ENCODE peak calls at places on chromosomes 13 and 19, in nine cellular contexts. H is pancreas, E is GM23338, N is uterus, W is lower lobe of right lung, I is psoas muscle, U is caudate nucleus, Y is GM23248, J is brain microvascular endothelial cell. G is an unnamed sample.

GRCh38 chr19:54481326-54481930 is 8.3 kb upstream of the CDC42EP5 start:
- DNase-seq in H (no peak), E (peak), N (no peak), W (no peak), I (no peak), U (peak), Y (peak), J (no peak), G (no peak)

GRCh38 chr13:99956473-99957349 is 14.9 kb downstream of the ZIC5 start:
- DNase-seq in H (peak), E (peak), N (no peak), W (no peak), I (peak), U (no peak), Y (peak), J (no peak), G (no peak)

GRCh38 chr19:8396563-8397203 is 6.5 kb downstream of the RAB11B start:
- DNase-seq in H (peak), E (peak), N (peak), W (peak), I (peak), U (peak), Y (peak), J (peak), G (peak)

GRCh38 chr19:518292-519231 is 11.3 kb downstream of the TPGS1 start:
- DNase-seq in H (peak), E (peak), N (peak), W (no peak), I (peak), U (no peak), Y (no peak), J (no peak), G (no peak)

GRCh38 chr19:34173145-34173956 is 1.0 kb downstream of the LSM14A start:
- DNase-seq in H (no peak), E (peak), N (peak), W (peak), I (peak), U (peak), Y (peak), J (no peak), G (no peak)

GRCh38 chr13:36965767-36966166 is 33.4 kb downstream of the ALG5 start:
- DNase-seq in H (no peak), E (no peak), N (no peak), W (no peak), I (no peak), U (no peak), Y (peak), J (peak), G (no peak)

GRCh38 chr13:24180743-24181384 is 20.3 kb downstream of the SPATA13 start:
- DNase-seq in H (no peak), E (no peak), N (no peak), W (no peak), I (no peak), U (no peak), Y (peak), J (peak), G (no peak)

GRCh38 chr19:47673426-47673825 is 39.8 kb upstream of the EHD2 start:
- DNase-seq in H (peak), E (no peak), N (no peak), W (no peak), I (no peak), U (no peak), Y (no peak), J (no peak), G (no peak)

GRCh38 chr13:66312312-66313087 is 917.6 kb downstream of the PCDH9 start:
- DNase-seq in H (no peak), E (no peak), N (no peak), W (no peak), I (no peak), U (no peak), Y (no peak), J (peak), G (no peak)

GRCh38 chr19:45496349-45496953 is 396 bp downstream of the RTN2 start:
- DNase-seq in H (peak), E (peak), N (peak), W (no peak), I (peak), U (peak), Y (peak), J (no peak), G (peak)

GRCh38 chr13:42548731-42549554 is 25.0 kb upstream of the TNFSF11 start:
- DNase-seq in H (no peak), E (no peak), N (no peak), W (no peak), I (no peak), U (peak), Y (no peak), J (peak), G (no peak)

GRCh38 chr13:80121038-80121437 is 219.9 kb downstream of the SPRY2 start:
- DNase-seq in H (no peak), E (no peak), N (no peak), W (no peak), I (no peak), U (no peak), Y (peak), J (no peak), G (no peak)

GRCh38 chr13:39877134-39877533 is 221.7 kb downstream of the COG6 start:
- DNase-seq in H (no peak), E (no peak), N (no peak), W (no peak), I (no peak), U (no peak), Y (no peak), J (no peak), G (no peak)

GRCh38 chr13:72960541-72960940 is 98.3 kb upstream of the KLF5 start:
- DNase-seq in H (no peak), E (peak), N (no peak), W (no peak), I (no peak), U (no peak), Y (no peak), J (no peak), G (no peak)

GRCh38 chr19:46350758-46351159 is 3.9 kb downstream of the PPP5C start:
- DNase-seq in H (no peak), E (no peak), N (no peak), W (no peak), I (no peak), U (no peak), Y (no peak), J (no peak), G (no peak)

GRCh38 chr13:40485611-40486517 is 180.6 kb downstream of the FOXO1 start:
- DNase-seq in H (no peak), E (no peak), N (no peak), W (no peak), I (no peak), U (no peak), Y (no peak), J (no peak), G (no peak)

GRCh38 chr19:39438270-39438934 is 2.7 kb upstream of the RPS16 start:
- DNase-seq in H (no peak), E (no peak), N (no peak), W (no peak), I (no peak), U (no peak), Y (peak), J (peak), G (no peak)

GRCh38 chr19:13748169-13748884 is 16.0 kb upstream of the MRI1 start:
- DNase-seq in H (no peak), E (peak), N (no peak), W (no peak), I (no peak), U (no peak), Y (peak), J (peak), G (no peak)

GRCh38 chr13:38657191-38657590 is 29.7 kb upstream of the FREM2 start:
- DNase-seq in H (no peak), E (no peak), N (no peak), W (no peak), I (no peak), U (no peak), Y (peak), J (peak), G (no peak)

GRCh38 chr19:56314018-56314583 is 538 bp downstream of the ZSCAN5A start:
- DNase-seq in H (peak), E (peak), N (no peak), W (no peak), I (no peak), U (no peak), Y (peak), J (peak), G (no peak)

GRCh38 chr19:2819540-2820111 is at the start of gene ZNF554:
- DNase-seq in H (peak), E (peak), N (peak), W (peak), I (peak), U (peak), Y (peak), J (peak), G (peak)

DNA sequence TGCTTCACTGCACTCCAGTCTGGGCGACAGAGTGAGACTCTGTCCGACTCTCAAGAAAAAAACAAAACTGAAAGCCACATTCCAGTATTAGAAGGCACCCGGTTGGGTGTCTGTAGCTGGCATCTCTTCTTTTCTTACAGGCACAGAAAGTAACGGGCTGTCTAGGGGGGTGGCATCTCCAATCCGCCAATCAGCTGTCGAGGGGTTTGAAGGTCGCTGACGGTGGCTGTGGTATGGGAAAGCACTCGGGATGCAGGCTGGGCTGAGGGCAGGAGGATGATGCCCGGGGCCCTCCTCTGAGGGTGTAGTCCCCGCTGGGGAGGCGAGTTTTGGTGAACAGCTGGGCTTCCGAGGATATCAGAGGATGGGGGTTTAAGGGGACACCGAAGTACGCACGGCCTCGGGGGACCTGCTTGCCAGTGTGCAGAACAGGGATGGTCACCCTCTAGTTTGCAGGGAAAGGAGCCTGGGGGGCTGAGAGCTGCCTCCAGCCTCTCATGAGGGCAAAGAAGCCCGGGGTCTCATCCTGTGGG is 27.0 kb upstream of the ZBTB7A start:
- DNase-seq in H (no peak), E (no peak), N (no peak), W (no peak), I (no peak), U (no peak), Y (no peak), J (no peak), G (no peak)
- H3K27ac ChIP-seq in H (no peak), E (no peak), N (no peak), W (no peak), I (no peak), U (no peak), Y (no peak), J (no peak), G (no peak)

GRCh38 chr13:76148926-76149325 is 512.8 kb downstream of the LMO7 start:
- DNase-seq in H (no peak), E (no peak), N (no peak), W (no peak), I (no peak), U (no peak), Y (peak), J (peak), G (no peak)
- H3K27ac ChIP-seq in H (no peak), E (no peak), N (no peak), W (no peak), I (no peak), U (no peak), Y (peak), J (no peak), G (no peak)

GRCh38 chr19:16892868-16893685 is 4.3 kb downstream of the F2RL3 start:
- DNase-seq in H (peak), E (no peak), N (no peak), W (no peak), I (no peak), U (no peak), Y (no peak), J (no peak), G (no peak)
- H3K27ac ChIP-seq in H (no peak), E (no peak), N (peak), W (peak), I (no peak), U (no peak), Y (no peak), J (no peak), G (no peak)

DNA sequence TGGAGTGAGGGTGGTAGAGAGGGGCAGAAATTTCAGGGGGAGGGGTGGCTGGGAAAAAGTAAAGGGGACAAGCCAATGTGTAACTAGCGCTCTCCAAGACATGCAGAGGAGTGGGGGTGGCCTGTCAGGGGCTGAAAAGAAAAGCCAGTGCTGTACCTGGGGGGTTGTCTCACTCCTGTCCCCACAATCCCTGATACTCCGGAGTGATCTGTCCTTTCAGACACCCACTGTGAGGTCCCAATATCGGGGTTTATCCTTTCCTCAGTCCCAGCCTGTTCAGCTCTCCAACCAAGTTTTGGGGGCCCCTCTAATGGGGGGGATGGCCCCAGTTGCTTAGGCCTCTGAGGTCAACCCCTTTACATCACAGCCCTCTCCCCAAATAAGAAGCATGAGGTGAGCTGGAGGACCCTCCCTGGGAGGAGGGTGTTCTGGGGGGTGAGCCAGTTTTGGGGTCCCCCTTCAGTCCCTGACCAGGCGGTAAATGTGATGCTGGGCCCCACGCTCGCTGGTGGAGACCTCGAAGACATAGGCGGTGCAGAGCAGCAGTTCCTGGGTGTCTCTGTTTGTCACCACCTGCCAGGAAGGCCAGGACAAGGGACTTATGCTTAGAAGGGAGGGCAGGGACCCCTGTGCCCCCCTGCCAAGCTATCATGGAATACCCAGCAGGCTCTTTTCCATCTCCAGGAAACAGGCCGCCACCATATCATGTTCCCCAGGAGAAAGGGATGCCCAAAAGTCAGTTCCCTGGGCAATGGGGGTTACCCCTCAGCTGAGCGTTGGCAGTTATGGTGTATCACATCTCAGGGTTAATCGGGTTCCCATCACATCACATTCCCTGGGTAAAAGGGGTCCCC is 5.9 kb downstream of the CD37 start:
- DNase-seq in H (peak), E (no peak), N (no peak), W (peak), I (no peak), U (no peak), Y (no peak), J (no peak), G (no peak)
- H3K27ac ChIP-seq in H (peak), E (peak), N (peak), W (peak), I (no peak), U (peak), Y (no peak), J (no peak), G (no peak)

G was measured in substantia nigra.